ENCODE peak calls at places on chromosomes 13 and 19, in five cellular contexts. One of them, this sample, is unnamed.

GRCh38 chr13:95535243-95535642 is 17.3 kb upstream of the CLDN10 start:
- DNase-seq in suprapubic skin: no peak
- DNase-seq in breast epithelium: no peak
- DNase-seq in GM12892: no peak
- DNase-seq in adrenal gland: peak; percentile 9
- DNase-seq in this sample: peak; percentile 41

GRCh38 chr13:26376430-26376829 is 122.5 kb downstream of the CDK8 start:
- DNase-seq in suprapubic skin: no peak
- DNase-seq in breast epithelium: no peak
- DNase-seq in GM12892: no peak
- DNase-seq in adrenal gland: no peak
- DNase-seq in this sample: no peak

GRCh38 chr13:99384468-99384867 is 77.3 kb upstream of the GPR183 start:
- DNase-seq in suprapubic skin: no peak
- DNase-seq in breast epithelium: no peak
- DNase-seq in GM12892: no peak
- DNase-seq in adrenal gland: no peak
- DNase-seq in this sample: no peak

GRCh38 chr13:67036694-67037093 is 193.4 kb downstream of the PCDH9 start:
- DNase-seq in suprapubic skin: no peak
- DNase-seq in breast epithelium: no peak
- DNase-seq in GM12892: no peak
- DNase-seq in adrenal gland: no peak
- DNase-seq in this sample: no peak

GRCh38 chr19:17748884-17749638 is 2.2 kb upstream of the FCHO1 start:
- DNase-seq in suprapubic skin: no peak
- DNase-seq in breast epithelium: no peak
- DNase-seq in GM12892: no peak
- DNase-seq in adrenal gland: no peak
- DNase-seq in this sample: no peak

GRCh38 chr13:63279136-63279535 is 1863.5 kb upstream of the PCDH20 start:
- DNase-seq in suprapubic skin: no peak
- DNase-seq in breast epithelium: no peak
- DNase-seq in GM12892: no peak
- DNase-seq in adrenal gland: no peak
- DNase-seq in this sample: no peak

GRCh38 chr13:21395953-21396352 is 63.1 kb downstream of the ZDHHC20 start:
- DNase-seq in suprapubic skin: no peak
- DNase-seq in breast epithelium: no peak
- DNase-seq in GM12892: no peak
- DNase-seq in adrenal gland: no peak
- DNase-seq in this sample: no peak

GRCh38 chr13:31213681-31214289 is 14.0 kb downstream of the B3GLCT start:
- DNase-seq in suprapubic skin: no peak
- DNase-seq in breast epithelium: no peak
- DNase-seq in GM12892: no peak
- DNase-seq in adrenal gland: no peak
- DNase-seq in this sample: peak; percentile 39

GRCh38 chr13:41562083-41562482 is 104.7 kb downstream of the RGCC start:
- DNase-seq in suprapubic skin: no peak
- DNase-seq in breast epithelium: no peak
- DNase-seq in GM12892: no peak
- DNase-seq in adrenal gland: no peak
- DNase-seq in this sample: no peak

GRCh38 chr19:47776568-47776967 is 1.9 kb upstream of the SELENOW start:
- DNase-seq in suprapubic skin: no peak
- DNase-seq in breast epithelium: no peak
- DNase-seq in GM12892: no peak
- DNase-seq in adrenal gland: no peak
- DNase-seq in this sample: no peak

GRCh38 chr19:6761053-6761676 is 6.1 kb downstream of the SH2D3A start:
- DNase-seq in suprapubic skin: no peak
- DNase-seq in breast epithelium: no peak
- DNase-seq in GM12892: no peak
- DNase-seq in adrenal gland: no peak
- DNase-seq in this sample: no peak

GRCh38 chr13:35210234-35210633 is 266.3 kb downstream of the MAB21L1 start:
- DNase-seq in suprapubic skin: no peak
- DNase-seq in breast epithelium: no peak
- DNase-seq in GM12892: no peak
- DNase-seq in adrenal gland: no peak
- DNase-seq in this sample: no peak

GRCh38 chr13:111382411-111382810 is 62.0 kb downstream of the TEX29 start:
- DNase-seq in suprapubic skin: peak; percentile 61
- DNase-seq in breast epithelium: no peak
- DNase-seq in GM12892: no peak
- DNase-seq in adrenal gland: no peak
- DNase-seq in this sample: no peak

GRCh38 chr19:13334801-13335481 is 171.3 kb downstream of the CACNA1A start:
- DNase-seq in suprapubic skin: no peak
- DNase-seq in breast epithelium: no peak
- DNase-seq in GM12892: no peak
- DNase-seq in adrenal gland: no peak
- DNase-seq in this sample: peak; percentile 3

GRCh38 chr19:47509973-47510372 is 4.9 kb downstream of the NAPA start:
- DNase-seq in suprapubic skin: no peak
- DNase-seq in breast epithelium: peak; percentile 78
- DNase-seq in GM12892: no peak
- DNase-seq in adrenal gland: peak; percentile 85
- DNase-seq in this sample: no peak

GRCh38 chr13:30020726-30021312 is 170.4 kb upstream of the UBL3 start:
- DNase-seq in suprapubic skin: no peak
- DNase-seq in breast epithelium: no peak
- DNase-seq in GM12892: no peak
- DNase-seq in adrenal gland: no peak
- DNase-seq in this sample: no peak

GRCh38 chr13:70415141-70415540 is 306.9 kb upstream of the KLHL1 start:
- DNase-seq in suprapubic skin: no peak
- DNase-seq in breast epithelium: no peak
- DNase-seq in GM12892: no peak
- DNase-seq in adrenal gland: no peak
- DNase-seq in this sample: no peak

GRCh38 chr19:408441-409005 is 424 bp downstream of the C2CD4C start:
- DNase-seq in suprapubic skin: peak; percentile 72
- DNase-seq in breast epithelium: peak; percentile 41
- DNase-seq in GM12892: no peak
- DNase-seq in adrenal gland: no peak
- DNase-seq in this sample: no peak

DNA sequence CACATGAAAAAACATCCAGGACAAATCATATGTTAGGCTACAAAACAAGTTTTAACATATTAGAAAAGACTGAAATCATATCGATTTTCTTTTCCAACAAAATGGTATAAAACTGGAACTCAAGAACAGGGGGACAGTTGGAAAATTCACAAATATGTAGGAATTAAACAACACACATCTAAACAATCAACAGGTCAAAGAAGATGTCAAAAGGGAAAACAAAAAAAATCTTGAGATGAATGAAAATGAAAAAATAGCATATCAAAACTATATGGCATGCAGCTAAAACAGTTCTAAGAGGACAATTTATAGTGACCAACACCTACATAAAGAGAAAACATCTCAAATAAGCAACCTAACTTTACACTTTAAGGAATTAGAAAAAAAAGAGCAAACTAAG is 585.3 kb downstream of the UQCRFS1 start:
- DNase-seq in suprapubic skin: no peak
- DNase-seq in breast epithelium: no peak
- DNase-seq in GM12892: no peak
- DNase-seq in adrenal gland: no peak
- DNase-seq in this sample: no peak
- TF ChIP-seq POLR2A in suprapubic skin: no peak
- TF ChIP-seq POLR2A in breast epithelium: no peak
- TF ChIP-seq POLR2A in GM12892: no peak
- TF ChIP-seq POLR2A in adrenal gland: no peak
- TF ChIP-seq POLR2A in this sample: no peak

DNA sequence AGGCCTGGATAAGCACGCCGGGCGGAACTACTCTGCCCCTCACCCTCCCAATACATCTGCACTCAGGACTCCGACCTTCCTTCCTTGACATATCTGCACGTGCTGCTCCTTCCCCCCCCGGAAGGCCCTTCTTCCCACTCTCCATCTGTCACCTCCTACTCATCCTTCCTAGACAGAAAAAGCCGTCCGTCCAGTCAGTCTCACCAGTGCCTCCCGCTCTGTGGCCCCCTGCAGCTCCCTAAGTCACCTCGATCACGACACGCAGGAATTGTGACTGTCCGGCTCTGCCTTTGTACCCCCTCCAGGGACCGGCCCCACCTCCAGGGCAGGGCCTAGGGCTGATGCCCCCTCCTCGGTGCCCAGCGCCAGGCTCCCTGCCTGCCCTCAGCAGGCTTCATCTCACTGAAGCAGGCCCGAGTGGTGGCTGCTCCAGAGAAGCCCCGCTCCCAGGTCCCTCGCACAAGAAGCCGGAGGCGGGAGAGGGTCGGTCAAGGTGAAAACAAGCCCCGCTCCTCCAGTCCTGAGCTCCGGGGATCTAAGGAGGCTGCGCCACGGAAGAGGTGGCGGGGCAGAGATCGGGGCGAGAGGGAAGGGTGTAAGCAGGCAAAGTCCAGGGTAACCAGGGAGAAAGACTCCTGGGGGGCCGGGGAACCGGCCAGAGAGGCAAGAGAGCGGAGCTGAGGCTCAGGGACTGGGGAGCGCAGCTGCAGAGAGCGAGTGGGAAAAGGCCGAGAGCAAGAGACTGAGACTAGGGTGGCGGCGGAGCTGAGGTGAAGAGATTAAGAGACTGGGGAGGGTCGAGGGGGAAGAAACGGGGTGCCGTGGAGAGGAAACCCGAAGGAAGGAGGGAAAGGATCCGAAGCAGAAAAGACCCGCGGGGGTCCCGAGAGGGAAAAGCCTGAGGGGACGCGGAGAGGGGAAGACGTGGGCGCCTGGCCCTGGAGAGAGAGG is 1.1 kb downstream of the PPP6R1 start:
- DNase-seq in suprapubic skin: peak; percentile 76
- DNase-seq in breast epithelium: no peak
- DNase-seq in GM12892: no peak
- DNase-seq in adrenal gland: peak; percentile 39
- DNase-seq in this sample: peak; percentile 66
- TF ChIP-seq POLR2A in suprapubic skin: no peak
- TF ChIP-seq POLR2A in breast epithelium: no peak
- TF ChIP-seq POLR2A in GM12892: no peak
- TF ChIP-seq POLR2A in adrenal gland: no peak
- TF ChIP-seq POLR2A in this sample: no peak

DNA sequence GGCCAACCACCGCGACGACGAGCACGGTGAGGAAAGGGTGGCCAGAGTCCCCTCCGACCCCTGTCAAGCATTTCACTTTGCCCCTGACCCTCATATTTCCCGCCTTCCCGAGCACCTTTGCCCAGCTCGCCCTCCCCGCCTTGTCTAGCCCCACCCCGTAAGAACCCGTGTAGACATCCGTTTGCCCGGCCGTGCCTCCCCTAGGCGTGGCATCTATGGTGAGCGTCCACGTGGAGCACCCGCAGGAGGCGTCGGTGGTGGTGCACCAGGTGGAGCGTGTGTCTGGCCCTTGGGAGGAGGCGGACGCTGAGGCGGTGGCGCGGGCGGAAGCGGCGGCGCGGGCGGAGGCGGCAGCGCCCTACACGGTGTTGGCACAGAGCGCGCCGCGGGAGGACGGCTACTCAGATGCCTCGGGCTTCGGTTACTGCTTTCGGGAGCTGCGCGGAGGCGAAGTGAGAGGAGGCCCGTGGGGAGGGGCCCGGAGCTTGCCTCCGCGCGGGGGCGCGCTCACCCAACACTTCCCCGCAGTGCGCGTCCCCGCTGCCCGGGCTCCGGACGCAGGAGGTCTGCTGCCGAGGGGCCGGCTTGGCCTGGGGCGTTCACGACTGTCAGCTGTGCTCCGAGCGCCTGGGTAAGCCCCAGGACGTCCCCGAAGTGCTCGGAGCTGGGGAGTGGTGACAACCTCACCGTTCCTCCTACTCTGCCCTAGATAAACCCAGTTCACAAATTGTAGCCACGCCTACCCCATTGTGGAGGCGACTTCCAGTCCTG is 4.2 kb downstream of the LTBP4 start:
- DNase-seq in suprapubic skin: no peak
- DNase-seq in breast epithelium: peak; percentile 83
- DNase-seq in GM12892: peak; percentile 80
- DNase-seq in adrenal gland: peak; percentile 70
- DNase-seq in this sample: peak; percentile 72
- TF ChIP-seq POLR2A in suprapubic skin: no peak
- TF ChIP-seq POLR2A in breast epithelium: peak; percentile 19
- TF ChIP-seq POLR2A in GM12892: no peak
- TF ChIP-seq POLR2A in adrenal gland: no peak
- TF ChIP-seq POLR2A in this sample: peak; percentile 61

GRCh38 chr13:110317496-110318195 is 10.6 kb downstream of the COL4A2 start:
- DNase-seq in suprapubic skin: no peak
- DNase-seq in breast epithelium: no peak
- DNase-seq in GM12892: no peak
- DNase-seq in adrenal gland: no peak
- DNase-seq in this sample: no peak
- TF ChIP-seq POLR2A in suprapubic skin: no peak
- TF ChIP-seq POLR2A in breast epithelium: no peak
- TF ChIP-seq POLR2A in GM12892: no peak
- TF ChIP-seq POLR2A in adrenal gland: no peak
- TF ChIP-seq POLR2A in this sample: no peak

GRCh38 chr13:93991569-93991968 is 487.9 kb downstream of the DCT start:
- DNase-seq in suprapubic skin: no peak
- DNase-seq in breast epithelium: no peak
- DNase-seq in GM12892: no peak
- DNase-seq in adrenal gland: no peak
- DNase-seq in this sample: no peak
- TF ChIP-seq POLR2A in suprapubic skin: no peak
- TF ChIP-seq POLR2A in breast epithelium: no peak
- TF ChIP-seq POLR2A in GM12892: no peak
- TF ChIP-seq POLR2A in adrenal gland: no peak
- TF ChIP-seq POLR2A in this sample: no peak

GRCh38 chr19:21835810-21836444 is at the start of gene ZNF43:
- DNase-seq in suprapubic skin: peak; percentile 99
- DNase-seq in breast epithelium: peak; percentile 99
- DNase-seq in GM12892: peak; percentile 18
- DNase-seq in adrenal gland: peak; percentile 99
- DNase-seq in this sample: peak; percentile 84
- TF ChIP-seq POLR2A in suprapubic skin: peak; percentile 56
- TF ChIP-seq POLR2A in breast epithelium: peak; percentile 74
- TF ChIP-seq POLR2A in GM12892: peak; percentile 51
- TF ChIP-seq POLR2A in adrenal gland: peak; percentile 75
- TF ChIP-seq POLR2A in this sample: peak; percentile 74

DNA sequence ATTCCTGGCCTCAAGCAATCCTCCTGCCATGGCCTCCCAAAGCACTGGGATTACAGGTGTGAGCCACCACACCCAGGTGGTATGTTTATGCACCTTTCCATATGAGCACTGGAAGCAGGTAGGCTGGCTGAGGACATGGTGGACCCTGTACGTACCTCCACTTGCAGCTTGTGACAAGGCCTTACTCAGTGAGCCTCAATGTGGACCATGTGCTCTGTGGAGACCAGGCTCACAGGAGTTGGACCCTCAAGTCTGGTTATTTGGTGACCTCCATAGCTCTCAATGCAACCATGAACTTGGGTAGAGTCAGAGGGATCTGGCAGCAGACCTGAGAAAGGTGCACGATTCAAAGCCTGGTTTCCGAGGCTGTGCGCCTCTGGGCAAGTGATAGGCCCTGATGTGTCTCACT is 5.5 kb downstream of the ACP4 start:
- DNase-seq in suprapubic skin: no peak
- DNase-seq in breast epithelium: no peak
- DNase-seq in GM12892: no peak
- DNase-seq in adrenal gland: no peak
- DNase-seq in this sample: no peak
- TF ChIP-seq POLR2A in suprapubic skin: no peak
- TF ChIP-seq POLR2A in breast epithelium: no peak
- TF ChIP-seq POLR2A in GM12892: peak; percentile 37
- TF ChIP-seq POLR2A in adrenal gland: no peak
- TF ChIP-seq POLR2A in this sample: peak; percentile 38